ENCODE peak calls at places on chromosomes 7 and 10, in four cellular contexts. C is epithelial cell of esophagus, Y is GM23338, N is choroid plexus epithelial cell. K is an unnamed sample.

GRCh38 chr10:91709394-91709798 is 76.5 kb upstream of the PPP1R3C start:
- DNase-seq in Y (no peak), N (peak), C (peak), K (no peak)

GRCh38 chr10:80457554-80458262 is 3.6 kb downstream of the TSPAN14 start:
- DNase-seq in Y (peak), N (no peak), C (peak), K (no peak)

GRCh38 chr7:21125297-21125696 is 302.6 kb upstream of the SP4 start:
- DNase-seq in Y (peak), N (no peak), C (no peak), K (no peak)

GRCh38 chr7:2104107-2104710 is 128.5 kb downstream of the MAD1L1 start:
- DNase-seq in Y (peak), N (peak), C (peak), K (no peak)

GRCh38 chr10:18737236-18737635 is 78.0 kb downstream of the ARL5B start:
- DNase-seq in Y (no peak), C (no peak), N (peak), K (no peak)

GRCh38 chr7:11747715-11748485 is 84.1 kb downstream of the THSD7A start:
- DNase-seq in C (peak), Y (no peak), N (no peak), K (no peak)

GRCh38 chr10:22765660-22766547 is 51.5 kb upstream of the PIP4K2A start:
- DNase-seq in Y (no peak), C (no peak), N (no peak), K (no peak)

GRCh38 chr10:89100680-89101079 is 106.4 kb downstream of the CH25H start:
- DNase-seq in N (peak), C (no peak), Y (no peak), K (no peak)

GRCh38 chr7:150442811-150443210 is 7.6 kb upstream of the GIMAP8 start:
- DNase-seq in Y (no peak), C (no peak), N (no peak), K (no peak)

GRCh38 chr10:71068811-71069411 is 143.5 kb upstream of the UNC5B start:
- DNase-seq in C (peak), N (peak), Y (no peak), K (no peak)

GRCh38 chr7:105367458-105367857 is 21.3 kb downstream of the SRPK2 start:
- DNase-seq in C (no peak), Y (no peak), N (no peak), K (no peak)

GRCh38 chr7:121395494-121395960 is 581 bp downstream of the FAM3C start:
- DNase-seq in N (peak), C (peak), Y (peak), K (no peak)

GRCh38 chr7:157041004-157041403 is 30.5 kb upstream of the MNX1 start:
- DNase-seq in C (no peak), Y (peak), N (no peak), K (peak)

GRCh38 chr7:79973455-79973854 is 161.2 kb upstream of the GNAI1 start:
- DNase-seq in Y (no peak), N (peak), C (no peak), K (no peak)

K was measured in Caco-2.